ENCODE peak calls at places on chromosomes 13 and 19, in six cellular contexts. H, J, T, K, I and G are unnamed samples.

GRCh38 chr13:37143901-37144300 is 38.4 kb upstream of the CSNK1A1L start:
- DNase-seq in H (no peak), J (no peak), T (no peak), K (no peak), I (no peak), G (no peak)

GRCh38 chr13:78586706-78587105 is 16.6 kb downstream of the POU4F1 start:
- DNase-seq in H (no peak), J (no peak), T (no peak), K (no peak), I (no peak), G (no peak)

GRCh38 chr13:109914111-109914510 is 127.7 kb upstream of the IRS2 start:
- DNase-seq in H (no peak), J (no peak), T (no peak), K (no peak), I (no peak), G (no peak)

GRCh38 chr19:34345934-34346333 is 19.1 kb upstream of the GPI start:
- DNase-seq in H (no peak), J (peak), T (peak), K (peak), I (no peak), G (peak)

GRCh38 chr19:8149261-8150094 is at the start of gene FBN3:
- DNase-seq in H (peak), J (no peak), T (no peak), K (no peak), I (no peak), G (no peak)

GRCh38 chr13:44244288-44244687 is 129.3 kb upstream of the SERP2 start:
- DNase-seq in H (no peak), J (no peak), T (no peak), K (peak), I (no peak), G (peak)

GRCh38 chr19:7504684-7505083 is 11.2 kb upstream of the ZNF358 start:
- DNase-seq in H (no peak), J (no peak), T (no peak), K (no peak), I (no peak), G (no peak)

GRCh38 chr19:29795882-29796523 is 15.8 kb upstream of the CCNE1 start:
- DNase-seq in H (no peak), J (no peak), T (no peak), K (no peak), I (no peak), G (no peak)

GRCh38 chr13:43664700-43665191 is 122.0 kb downstream of the ENOX1 start:
- DNase-seq in H (no peak), J (peak), T (peak), K (no peak), I (peak), G (no peak)

GRCh38 chr19:538641-539428 is 5.0 kb upstream of the GZMM start:
- DNase-seq in H (no peak), J (no peak), T (no peak), K (no peak), I (no peak), G (no peak)

GRCh38 chr19:804419-805160 is 7.3 kb downstream of the PTBP1 start:
- DNase-seq in H (no peak), J (no peak), T (no peak), K (no peak), I (no peak), G (no peak)

GRCh38 chr19:18013621-18014111 is 5.7 kb downstream of the ARRDC2 start:
- DNase-seq in H (no peak), J (no peak), T (no peak), K (no peak), I (no peak), G (no peak)

GRCh38 chr13:91347996-91348905 is 764 bp downstream of the MIR17HG start:
- DNase-seq in H (peak), J (no peak), T (peak), K (peak), I (no peak), G (peak)

GRCh38 chr13:74136089-74136658 is 2.0 kb upstream of the KLF12 start:
- DNase-seq in H (no peak), J (peak), T (peak), K (no peak), I (no peak), G (no peak)

GRCh38 chr19:22545751-22546150 is 88.4 kb upstream of the ZNF492 start:
- DNase-seq in H (no peak), J (no peak), T (peak), K (peak), I (no peak), G (no peak)

GRCh38 chr19:4124638-4125037 is 716 bp upstream of the MAP2K2 start:
- DNase-seq in H (no peak), J (no peak), T (no peak), K (no peak), I (no peak), G (no peak)

GRCh38 chr13:113729329-113730019 is 29.6 kb upstream of the TMEM255B start:
- DNase-seq in H (peak), J (no peak), T (peak), K (no peak), I (no peak), G (no peak)

GRCh38 chr19:4660993-4661392 is 9.1 kb downstream of the MYDGF start:
- DNase-seq in H (no peak), J (no peak), T (no peak), K (no peak), I (no peak), G (no peak)

GRCh38 chr19:44986389-44986788 is 14.9 kb upstream of the RELB start:
- DNase-seq in H (no peak), J (no peak), T (no peak), K (no peak), I (no peak), G (no peak)

GRCh38 chr13:55820817-55821216 is 1319.9 kb upstream of the PRR20A start:
- DNase-seq in H (no peak), J (no peak), T (no peak), K (no peak), I (no peak), G (no peak)

GRCh38 chr19:51651216-51651846 is 4.7 kb upstream of the SIGLEC14 start:
- DNase-seq in H (no peak), J (no peak), T (no peak), K (no peak), I (no peak), G (peak)

GRCh38 chr13:52377898-52378297 is 28.1 kb downstream of the THSD1 start:
- DNase-seq in H (no peak), J (no peak), T (no peak), K (no peak), I (no peak), G (no peak)

GRCh38 chr19:35332817-35333216 is 3.8 kb downstream of the CD22 start:
- DNase-seq in H (no peak), J (no peak), T (no peak), K (no peak), I (no peak), G (no peak)

GRCh38 chr19:18349524-18350128 is 9.2 kb downstream of the PGPEP1 start:
- DNase-seq in H (no peak), J (no peak), T (peak), K (no peak), I (no peak), G (no peak)

GRCh38 chr13:97339019-97339988 is 94.7 kb upstream of the RAP2A start:
- DNase-seq in H (no peak), J (peak), T (peak), K (peak), I (peak), G (peak)

GRCh38 chr19:45960595-45961235 is 12.9 kb downstream of the NOVA2 start:
- DNase-seq in H (no peak), J (no peak), T (no peak), K (no peak), I (no peak), G (no peak)

GRCh38 chr19:8576273-8576993 is 809 bp downstream of the MYO1F start:
- DNase-seq in H (no peak), J (no peak), T (no peak), K (no peak), I (no peak), G (no peak)

GRCh38 chr13:33409673-33410072 is 124.1 kb upstream of the STARD13 start:
- DNase-seq in H (no peak), J (no peak), T (no peak), K (no peak), I (no peak), G (no peak)

GRCh38 chr19:56106397-56106849 is 14.7 kb downstream of the ZNF787 start:
- DNase-seq in H (no peak), J (no peak), T (no peak), K (no peak), I (no peak), G (no peak)

GRCh38 chr19:43690890-43691289 is 20.9 kb upstream of the PLAUR start:
- DNase-seq in H (no peak), J (no peak), T (no peak), K (no peak), I (no peak), G (no peak)

GRCh38 chr13:30308548-30308947 is 1.2 kb upstream of the KATNAL1 start:
- DNase-seq in H (no peak), J (no peak), T (peak), K (no peak), I (no peak), G (no peak)

GRCh38 chr19:18636969-18637629 is at the start of gene KLHL26:
- DNase-seq in H (no peak), J (no peak), T (no peak), K (no peak), I (no peak), G (no peak)